ENCODE peak calls at places on chromosomes 6 and 20, in nine cellular contexts. I is MM.1S, A is H9, Q is HepG2, S is PC-3, Z is endodermal cell, K is mammary epithelial cell, R is H1, X is fibroblast of lung. E is an unnamed sample.

GRCh38 chr20:13099676-13100075 is 90.9 kb downstream of the SPTLC3 start:
- DNase-seq in Q (no peak), R (no peak), S (peak), Z (no peak), A (no peak), X (no peak), K (peak), I (no peak), E (no peak)

GRCh38 chr6:36386495-36387439 is 702 bp downstream of the ETV7 start:
- DNase-seq in Z (peak), R (peak), X (peak), K (peak), S (peak), Q (no peak), I (no peak), A (peak), E (no peak)

GRCh38 chr6:144899161-144899560 is 614.0 kb downstream of the UTRN start:
- DNase-seq in A (no peak), S (peak), R (no peak), Q (no peak), X (peak), I (no peak), K (no peak), Z (no peak), E (no peak)

GRCh38 chr20:32236048-32236533 is 28.4 kb downstream of the POFUT1 start:
- DNase-seq in X (no peak), R (no peak), A (no peak), S (no peak), Z (no peak), Q (no peak), I (no peak), K (peak), E (no peak)

GRCh38 chr20:17381701-17382100 is 149.5 kb downstream of the BFSP1 start:
- DNase-seq in S (peak), Q (no peak), K (peak), I (no peak), Z (no peak), A (no peak), R (no peak), X (no peak), E (no peak)

GRCh38 chr6:4130357-4130987 is 4.9 kb downstream of the ECI2 start:
- DNase-seq in S (peak), A (no peak), Q (peak), K (no peak), I (no peak), Z (no peak), X (no peak), R (no peak), E (no peak)

GRCh38 chr20:381581-382290 is 1.2 kb downstream of the TRIB3 start:
- DNase-seq in Q (peak), S (peak), X (peak), Z (peak), I (peak), A (peak), R (peak), K (peak), E (peak)

GRCh38 chr20:6590891-6591679 is 176.4 kb upstream of the BMP2 start:
- DNase-seq in I (no peak), Z (no peak), A (no peak), K (peak), X (peak), R (no peak), Q (no peak), S (peak), E (no peak)

GRCh38 chr20:3239026-3239866 is at the start of gene SLC4A11:
- DNase-seq in K (peak), I (peak), R (peak), X (peak), Q (peak), Z (peak), A (peak), S (peak), E (peak)

GRCh38 chr20:45433316-45433715 is 17.4 kb downstream of the PIGT start:
- DNase-seq in I (no peak), A (no peak), S (no peak), Z (no peak), X (peak), R (no peak), K (peak), Q (no peak), E (no peak)

GRCh38 chr6:54299542-54300269 is 8.5 kb upstream of the TINAG start:
- DNase-seq in K (no peak), Z (no peak), S (no peak), X (no peak), R (no peak), I (no peak), A (no peak), Q (no peak), E (no peak)

GRCh38 chr20:3797592-3798404 is 1.7 kb downstream of the CDC25B start:
- DNase-seq in K (peak), X (peak), R (no peak), S (peak), Q (peak), Z (no peak), A (no peak), I (peak), E (peak)

GRCh38 chr6:35489995-35490791 is 6.7 kb downstream of the TEAD3 start:
- DNase-seq in K (no peak), S (no peak), I (no peak), Z (peak), Q (no peak), X (peak), A (peak), R (no peak), E (peak)

GRCh38 chr20:25295386-25296093 is 47.7 kb downstream of the PYGB start:
- DNase-seq in Q (no peak), X (no peak), I (no peak), R (no peak), A (peak), S (no peak), Z (peak), K (peak), E (no peak)

GRCh38 chr6:16224409-16224808 is 14.0 kb upstream of the GMPR start:
- DNase-seq in X (no peak), Q (no peak), I (no peak), S (no peak), A (no peak), Z (no peak), R (no peak), K (no peak), E (no peak)

GRCh38 chr6:83461438-83461837 is 30.6 kb upstream of the ME1 start:
- DNase-seq in A (no peak), Q (peak), R (no peak), S (peak), Z (no peak), K (no peak), I (no peak), X (no peak), E (no peak)

GRCh38 chr20:47095690-47096089 is 201.0 kb downstream of the EYA2 start:
- DNase-seq in Z (no peak), I (no peak), Q (no peak), A (no peak), K (no peak), R (no peak), X (no peak), S (no peak), E (no peak)

GRCh38 chr6:10968776-10969175 is 75.3 kb downstream of the ELOVL2 start:
- DNase-seq in R (no peak), I (no peak), K (no peak), S (no peak), X (no peak), Q (no peak), A (no peak), Z (no peak), E (no peak)

GRCh38 chr20:57526067-57526884 is 1.3 kb upstream of the CTCFL start:
- DNase-seq in X (no peak), Z (peak), I (no peak), S (no peak), K (no peak), A (peak), Q (peak), R (peak), E (no peak)

GRCh38 chr6:35055906-35056305 is 85.2 kb downstream of the TCP11 start:
- DNase-seq in I (no peak), R (no peak), K (no peak), Q (no peak), A (no peak), X (no peak), S (no peak), Z (no peak), E (no peak)

GRCh38 chr20:52800734-52801627 is 171.2 kb upstream of the TSHZ2 start:
- DNase-seq in Q (no peak), R (no peak), X (no peak), Z (no peak), S (no peak), K (no peak), A (no peak), I (no peak), E (no peak)

GRCh38 chr6:33746036-33746600 is 587 bp downstream of the IP6K3 start:
- DNase-seq in S (no peak), K (peak), A (peak), Q (no peak), X (peak), Z (peak), R (peak), I (no peak), E (peak)

GRCh38 chr20:58575776-58576589 is 60.8 kb upstream of the APCDD1L start:
- DNase-seq in R (no peak), X (no peak), K (no peak), Z (no peak), S (no peak), A (no peak), I (no peak), Q (no peak), E (no peak)

GRCh38 chr20:51361258-51361657 is 181.3 kb downstream of the NFATC2 start:
- DNase-seq in Q (no peak), A (no peak), R (no peak), Z (no peak), S (no peak), X (no peak), K (no peak), I (no peak), E (no peak)

GRCh38 chr6:37200085-37200484 is 30.1 kb downstream of the PIM1 start:
- DNase-seq in I (no peak), A (no peak), K (no peak), R (no peak), X (no peak), Z (no peak), Q (no peak), S (no peak), E (no peak)

GRCh38 chr20:8812818-8813217 is 256.1 kb upstream of the PLCB4 start:
- DNase-seq in Q (no peak), Z (peak), K (no peak), A (peak), X (no peak), I (no peak), R (peak), S (no peak), E (peak)

GRCh38 chr6:167105060-167105459 is 17.8 kb upstream of the CCR6 start:
- DNase-seq in R (no peak), A (no peak), Q (no peak), S (no peak), X (no peak), I (no peak), K (no peak), Z (peak), E (no peak)

GRCh38 chr6:15913001-15913400 is 215.9 kb upstream of the MYLIP start:
- DNase-seq in S (no peak), A (no peak), R (no peak), Q (no peak), K (no peak), X (no peak), Z (no peak), I (no peak), E (no peak)

GRCh38 chr6:132130530-132131298 is 179.5 kb upstream of the CCN2 start:
- DNase-seq in Q (no peak), S (no peak), A (no peak), R (no peak), I (no peak), K (no peak), Z (no peak), X (peak), E (peak)

GRCh38 chr6:150560004-150560883 is 39.4 kb upstream of the PLEKHG1 start:
- DNase-seq in Z (no peak), K (peak), X (no peak), S (peak), A (no peak), Q (no peak), R (no peak), I (no peak), E (no peak)

GRCh38 chr20:60882776-60883303 is 369.2 kb upstream of the CDH4 start:
- DNase-seq in X (no peak), I (no peak), S (no peak), Z (peak), A (no peak), R (no peak), Q (no peak), K (no peak), E (no peak)

GRCh38 chr20:60884277-60884676 is 367.8 kb upstream of the CDH4 start:
- DNase-seq in A (no peak), K (no peak), Z (no peak), Q (no peak), I (no peak), X (no peak), R (no peak), S (no peak), E (no peak)

DNA sequence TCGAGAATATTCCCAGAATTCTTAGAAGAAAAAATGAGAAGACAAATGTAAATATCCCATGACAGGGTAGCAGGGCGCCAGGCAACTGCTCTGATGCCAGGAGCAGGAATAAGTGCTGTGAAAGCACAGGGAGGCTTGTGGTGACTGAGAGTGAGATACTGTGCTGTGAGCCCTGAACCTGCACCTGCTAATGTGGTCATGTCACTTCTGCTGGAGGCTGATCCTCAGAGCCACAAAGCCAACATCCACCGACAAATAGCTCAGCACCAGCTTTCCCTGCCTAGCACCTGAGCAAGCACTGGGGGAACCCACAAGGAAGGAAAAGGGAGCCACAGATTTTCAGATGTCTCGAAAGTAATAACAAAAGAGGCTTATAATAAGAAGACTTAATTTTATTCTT is 368.5 kb upstream of the CDH4 start:
- DNase-seq in K (no peak), Z (no peak), I (peak), X (no peak), A (no peak), Q (no peak), R (no peak), S (no peak), E (no peak)
- H3K27ac ChIP-seq in K (no peak), Z (no peak), I (no peak), X (no peak), A (no peak), Q (no peak), R (no peak), S (no peak), E (no peak)

DNA sequence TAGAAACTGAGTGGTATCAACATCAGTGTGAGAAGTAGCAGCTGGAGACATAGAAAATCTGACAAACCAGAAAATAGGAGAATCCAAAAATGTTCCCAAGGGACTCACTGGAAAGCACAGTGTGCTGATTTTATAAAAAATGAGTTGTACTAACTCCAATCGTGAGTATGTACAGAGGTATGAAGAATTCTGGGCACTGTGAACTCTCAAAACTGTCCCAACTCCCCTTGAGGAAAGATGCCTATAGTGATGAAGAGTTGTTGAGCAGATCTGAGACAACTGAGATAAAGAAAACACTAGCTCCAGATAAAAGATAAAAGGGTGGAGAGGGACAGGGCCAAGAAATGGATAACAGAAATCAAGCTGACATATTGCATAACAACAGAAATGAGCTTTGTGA is 481.4 kb downstream of the MAFB start:
- DNase-seq in S (no peak), I (no peak), Q (no peak), A (no peak), R (no peak), X (no peak), K (no peak), Z (no peak), E (no peak)
- TF ChIP-seq CTCF in S (no peak), I (no peak), Q (no peak), A (no peak), R (no peak), X (no peak), K (no peak), Z (no peak), E (no peak)

GRCh38 chr6:30888472-30889137 is 4.3 kb downstream of the DDR1 start:
- DNase-seq in K (peak), R (no peak), S (peak), A (peak), X (peak), Q (no peak), I (no peak), Z (no peak), E (no peak)
- H3K9ac ChIP-seq in K (no peak), R (no peak), S (no peak), A (no peak), X (no peak), Q (no peak), I (no peak), Z (no peak), E (no peak)

DNA sequence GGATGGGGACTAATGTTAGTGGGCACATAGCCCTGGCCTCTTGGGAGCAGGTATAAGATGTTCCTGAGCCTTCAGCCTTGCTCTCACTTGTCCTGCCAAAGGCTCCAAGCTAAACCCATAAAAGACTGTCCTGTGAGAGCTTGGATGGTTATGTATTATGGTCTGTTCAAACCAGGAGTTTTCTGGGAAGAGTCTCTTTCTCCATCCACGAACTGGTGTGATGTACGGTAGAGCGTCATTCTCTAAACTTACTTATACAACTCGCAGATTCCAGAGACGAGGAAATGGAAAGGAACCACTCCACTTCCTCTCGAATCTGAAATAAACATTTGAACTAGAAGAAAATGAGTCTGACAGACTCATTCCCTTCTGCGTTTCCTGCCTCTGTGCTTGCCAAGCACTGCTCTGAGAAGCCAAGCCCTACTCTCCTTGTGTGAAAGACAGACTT is 5.3 kb downstream of the SOBP start:
- DNase-seq in K (no peak), X (peak), R (no peak), I (no peak), S (no peak), A (no peak), Z (no peak), Q (no peak), E (no peak)
- H3K27ac ChIP-seq in K (no peak), X (peak), R (no peak), I (no peak), S (no peak), A (no peak), Z (peak), Q (peak), E (peak)

DNA sequence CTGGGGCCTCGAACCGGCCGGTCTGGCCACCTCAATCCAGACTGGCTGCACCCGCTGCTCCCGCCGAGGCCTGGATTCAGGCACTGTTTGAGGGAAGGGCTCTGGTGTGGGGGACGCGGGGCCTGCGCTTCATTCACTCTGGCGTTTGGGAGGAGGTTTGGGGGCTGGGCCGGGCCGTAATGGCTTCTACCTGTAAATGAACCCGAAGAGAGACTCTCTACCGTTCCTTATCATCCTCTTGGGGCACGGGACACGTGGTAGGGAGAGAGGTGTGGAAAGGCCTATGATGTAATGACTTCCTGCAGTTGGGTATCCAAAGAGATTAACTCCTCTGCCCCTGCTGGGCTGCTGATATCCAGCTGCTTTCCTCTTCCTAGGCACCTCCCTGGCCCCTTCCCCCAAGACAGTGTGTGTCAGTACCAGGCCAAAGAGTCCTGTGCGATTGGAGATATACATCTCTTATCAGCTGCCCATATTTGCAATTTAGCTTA is 1.8 kb downstream of the FOXO3 start:
- DNase-seq in S (peak), I (peak), X (peak), K (peak), Z (peak), A (peak), R (peak), Q (peak), E (peak)
- TF ChIP-seq CTCF in S (no peak), I (no peak), X (peak), K (no peak), Z (no peak), A (no peak), R (no peak), Q (no peak), E (no peak)

GRCh38 chr20:63641146-63641791 is 12.0 kb downstream of the STMN3 start:
- DNase-seq in A (no peak), Q (no peak), I (peak), R (no peak), K (peak), X (no peak), S (peak), Z (no peak), E (peak)
- H3K9ac ChIP-seq in A (no peak), Q (peak), I (peak), R (no peak), K (no peak), X (peak), S (peak), Z (no peak), E (peak)

DNA sequence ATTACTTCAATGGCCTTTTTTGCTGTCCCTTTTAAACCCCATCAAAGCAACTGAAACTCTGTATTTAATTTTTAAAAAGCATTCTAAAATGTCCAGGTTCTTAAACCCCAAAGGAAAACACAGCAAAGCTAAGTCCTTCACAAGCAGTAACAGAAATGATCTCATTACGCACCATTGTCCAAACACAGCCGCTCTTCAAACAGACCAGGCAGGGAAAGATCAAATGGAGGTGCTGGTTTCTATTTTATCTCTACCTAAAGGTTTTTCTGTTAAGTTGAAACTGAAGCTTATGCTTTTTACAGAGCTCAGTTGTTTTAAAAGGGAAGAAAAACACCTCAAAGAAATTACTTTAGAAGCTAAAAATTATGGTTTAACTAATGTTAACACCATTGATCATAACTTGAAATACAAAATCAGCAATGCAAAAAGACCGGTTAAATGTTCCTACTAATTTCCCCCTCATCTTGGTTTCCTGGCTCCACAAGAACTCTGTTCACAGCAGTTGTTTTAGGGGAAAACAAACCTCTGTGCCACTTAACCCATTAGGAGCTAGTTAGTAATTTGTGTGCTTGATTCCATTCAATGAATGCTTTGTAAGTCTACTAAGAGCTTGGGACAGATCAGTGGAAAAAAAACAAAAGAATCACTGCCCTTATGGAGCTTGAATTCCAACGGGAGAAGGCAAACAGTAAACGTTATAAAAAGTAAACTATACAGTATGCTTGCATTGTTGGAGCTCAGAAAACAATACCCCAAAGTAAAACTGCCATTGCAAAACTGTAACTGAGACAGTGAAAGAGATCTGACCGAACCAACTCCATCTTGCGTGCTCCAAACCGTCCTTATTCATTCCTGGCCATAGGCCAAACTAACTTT is 87.4 kb downstream of the CD24 start:
- DNase-seq in A (no peak), R (no peak), X (no peak), Z (no peak), I (no peak), S (peak), Q (peak), K (no peak), E (no peak)
- H3K27ac ChIP-seq in A (peak), R (no peak), X (no peak), Z (no peak), I (no peak), S (peak), Q (peak), K (no peak), E (no peak)

E was measured in kidney.